ENCODE peak calls at places on chromosomes 3 and 15, in nine cellular contexts. W, G, Y, A, F, P, C, T and N are unnamed samples.

GRCh38 chr3:8953336-8953735 is 9.9 kb downstream of the RAD18 start:
- DNase-seq in W (no peak), G (no peak), Y (no peak), A (no peak), F (no peak), P (no peak), C (no peak), T (no peak), N (no peak)

GRCh38 chr15:66946578-66947164 is 118.7 kb upstream of the SMAD3 start:
- DNase-seq in W (peak), G (peak), Y (peak), A (peak), F (peak), P (peak), C (peak), T (peak), N (peak)

GRCh38 chr15:86082619-86083377 is 3.1 kb downstream of the AGBL1 start:
- DNase-seq in W (no peak), G (no peak), Y (no peak), A (no peak), F (no peak), P (no peak), C (no peak), T (no peak), N (no peak)

GRCh38 chr3:45153658-45154437 is 7.7 kb upstream of the CDCP1 start:
- DNase-seq in W (peak), G (no peak), Y (no peak), A (no peak), F (no peak), P (no peak), C (peak), T (no peak), N (peak)

GRCh38 chr3:175342196-175342595 is 483.1 kb downstream of the NAALADL2 start:
- DNase-seq in W (no peak), G (no peak), Y (no peak), A (no peak), F (no peak), P (no peak), C (peak), T (no peak), N (peak)

GRCh38 chr3:160704006-160704405 is 27.0 kb downstream of the ARL14 start:
- DNase-seq in W (no peak), G (peak), Y (no peak), A (no peak), F (no peak), P (no peak), C (no peak), T (no peak), N (peak)

GRCh38 chr15:67164811-67165652 is 89.4 kb downstream of the AAGAB start:
- DNase-seq in W (no peak), G (peak), Y (peak), A (no peak), F (no peak), P (no peak), C (peak), T (no peak), N (peak)

GRCh38 chr15:51103330-51103729 is 8.6 kb upstream of the TNFAIP8L3 start:
- DNase-seq in W (no peak), G (peak), Y (no peak), A (no peak), F (no peak), P (no peak), C (peak), T (no peak), N (no peak)

GRCh38 chr15:92663250-92663951 is 7.8 kb upstream of the FAM174B start:
- DNase-seq in W (no peak), G (no peak), Y (no peak), A (no peak), F (no peak), P (peak), C (no peak), T (no peak), N (no peak)

GRCh38 chr3:53821631-53822068 is 24.6 kb downstream of the CHDH start:
- DNase-seq in W (peak), G (no peak), Y (no peak), A (no peak), F (peak), P (no peak), C (no peak), T (no peak), N (no peak)

GRCh38 chr3:194572944-194573491 is 60.2 kb downstream of the TMEM44 start:
- DNase-seq in W (no peak), G (no peak), Y (no peak), A (no peak), F (no peak), P (no peak), C (peak), T (no peak), N (no peak)

GRCh38 chr15:47756872-47757271 is 39.6 kb downstream of the SEMA6D start:
- DNase-seq in W (no peak), G (peak), Y (no peak), A (peak), F (no peak), P (no peak), C (peak), T (peak), N (peak)

GRCh38 chr3:71109241-71109976 is 474.1 kb downstream of the FOXP1 start:
- DNase-seq in W (no peak), G (peak), Y (no peak), A (no peak), F (no peak), P (no peak), C (peak), T (no peak), N (peak)

GRCh38 chr3:195045481-195045880 is 225.5 kb downstream of the XXYLT1 start:
- DNase-seq in W (peak), G (no peak), Y (no peak), A (no peak), F (peak), P (no peak), C (no peak), T (no peak), N (no peak)

GRCh38 chr15:74259324-74259712 is 23.2 kb downstream of the CCDC33 start:
- DNase-seq in W (no peak), G (no peak), Y (no peak), A (no peak), F (no peak), P (no peak), C (no peak), T (no peak), N (no peak)

GRCh38 chr15:63915888-63916731 is 82.4 kb upstream of the HERC1 start:
- DNase-seq in W (no peak), G (peak), Y (no peak), A (no peak), F (no peak), P (no peak), C (peak), T (no peak), N (no peak)

GRCh38 chr15:63912061-63912615 is 78.4 kb upstream of the HERC1 start:
- DNase-seq in W (no peak), G (no peak), Y (no peak), A (no peak), F (no peak), P (no peak), C (no peak), T (no peak), N (no peak)

GRCh38 chr15:63911160-63911559 is 77.4 kb upstream of the HERC1 start:
- DNase-seq in W (no peak), G (no peak), Y (no peak), A (no peak), F (no peak), P (no peak), C (no peak), T (no peak), N (no peak)

GRCh38 chr15:63915209-63915887 is 81.6 kb upstream of the HERC1 start:
- DNase-seq in W (no peak), G (no peak), Y (no peak), A (no peak), F (no peak), P (peak), C (no peak), T (no peak), N (no peak)

DNA sequence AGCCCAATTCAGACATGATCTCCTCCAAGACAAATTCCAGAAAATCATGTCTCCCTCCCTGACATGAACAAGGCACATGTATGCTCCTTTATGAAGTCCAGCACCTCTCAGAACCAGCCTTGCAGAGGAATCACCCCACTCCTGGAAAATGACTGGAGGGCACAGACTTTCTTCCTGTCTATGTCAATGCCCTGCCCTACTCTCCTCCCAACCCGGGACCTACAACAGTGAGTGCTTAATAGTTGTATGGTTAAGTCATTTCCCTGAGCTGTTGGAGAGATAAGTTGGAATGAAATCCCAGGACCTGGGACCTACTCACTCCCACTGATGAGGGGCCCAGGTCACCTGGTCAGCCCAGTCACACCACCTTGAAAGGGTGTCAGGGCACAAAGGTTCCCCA is 80.0 kb upstream of the HERC1 start:
- DNase-seq in W (no peak), G (no peak), Y (no peak), A (no peak), F (no peak), P (no peak), C (no peak), T (no peak), N (no peak)
- TF ChIP-seq CTCF in W (no peak), G (no peak), Y (no peak), A (no peak), F (no peak), P (no peak), C (no peak), T (no peak), N (no peak)

DNA sequence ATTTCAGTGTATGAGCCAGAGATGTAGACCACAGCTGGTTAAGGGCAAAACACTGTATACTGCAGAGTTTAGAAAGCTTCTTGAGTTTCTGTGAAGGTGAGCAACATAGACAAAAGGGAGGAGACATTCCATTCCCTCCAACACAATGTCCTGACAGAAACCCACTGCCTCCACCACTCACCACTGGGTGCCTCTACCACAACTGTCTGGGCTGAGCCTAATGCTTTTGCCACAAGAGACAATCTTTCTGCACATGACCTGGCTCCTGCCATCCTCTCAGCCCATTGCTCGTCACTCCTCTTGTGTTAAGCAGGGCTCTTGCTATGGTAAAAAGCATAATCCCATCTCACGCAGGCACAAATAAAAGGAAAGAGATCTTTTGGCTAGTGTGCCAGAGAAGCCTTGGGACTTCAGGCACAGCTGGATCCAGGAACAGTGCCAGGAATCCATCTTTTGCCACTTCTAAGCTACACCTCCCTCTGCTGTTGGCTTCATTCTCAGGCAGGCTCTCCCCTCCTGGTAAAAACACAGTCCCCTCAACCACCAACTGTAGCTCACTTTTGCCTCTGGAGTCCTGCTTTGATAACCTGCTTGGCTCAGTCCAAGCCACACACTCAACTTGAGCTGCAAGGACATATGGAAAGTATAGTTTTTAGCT is 140.6 kb upstream of the PRR20G start:
- DNase-seq in W (peak), G (no peak), Y (no peak), A (no peak), F (peak), P (no peak), C (peak), T (no peak), N (no peak)
- TF ChIP-seq CTCF in W (no peak), G (no peak), Y (no peak), A (no peak), F (no peak), P (no peak), C (no peak), T (no peak), N (no peak)

GRCh38 chr3:99697250-99697649 is 58.9 kb downstream of the COL8A1 start:
- DNase-seq in W (no peak), G (no peak), Y (no peak), A (no peak), F (no peak), P (no peak), C (no peak), T (no peak), N (no peak)

GRCh38 chr3:99702953-99703352 is 64.6 kb downstream of the COL8A1 start:
- DNase-seq in W (no peak), G (no peak), Y (no peak), A (no peak), F (no peak), P (no peak), C (no peak), T (no peak), N (peak)

GRCh38 chr3:99699841-99700240 is 61.4 kb downstream of the COL8A1 start:
- DNase-seq in W (no peak), G (peak), Y (no peak), A (no peak), F (no peak), P (no peak), C (peak), T (no peak), N (peak)

GRCh38 chr3:99703535-99703934 is 65.1 kb downstream of the COL8A1 start:
- DNase-seq in W (no peak), G (no peak), Y (no peak), A (no peak), F (no peak), P (no peak), C (no peak), T (no peak), N (no peak)

DNA sequence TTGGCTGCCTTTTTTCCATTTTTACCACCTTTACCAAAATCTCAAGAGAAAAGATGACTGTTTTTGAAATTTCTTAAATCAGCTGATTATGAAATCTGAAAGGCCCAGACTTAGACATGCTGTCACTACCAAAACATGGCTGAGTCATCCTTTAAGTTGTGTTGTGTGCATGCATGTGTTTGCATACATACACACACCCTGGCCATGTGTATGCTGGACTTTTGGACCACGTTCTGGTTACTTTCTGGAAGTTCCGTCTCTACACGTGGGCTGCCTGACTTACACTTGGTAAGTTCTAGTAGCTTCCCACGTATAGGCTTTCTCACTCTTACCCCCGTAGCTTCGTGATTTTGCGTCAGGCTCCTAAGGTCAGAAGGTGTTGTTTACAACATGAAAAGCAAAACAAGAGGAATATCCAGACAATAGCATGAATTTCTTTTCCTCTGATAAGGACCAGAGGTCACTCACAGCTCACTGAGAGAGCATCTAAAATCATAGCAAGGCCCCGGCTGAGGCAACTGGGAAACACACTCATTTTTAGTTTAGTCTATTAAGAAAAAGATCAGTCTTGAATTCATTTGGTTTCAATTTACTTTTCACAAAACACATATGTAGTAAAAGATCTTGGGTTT is 62.4 kb downstream of the COL8A1 start:
- DNase-seq in W (no peak), G (peak), Y (no peak), A (no peak), F (no peak), P (no peak), C (peak), T (no peak), N (peak)
- TF ChIP-seq CTCF in W (no peak), G (no peak), Y (no peak), A (no peak), F (no peak), P (no peak), C (no peak), T (no peak), N (no peak)

GRCh38 chr15:60079210-60079609 is 75.1 kb downstream of the FOXB1 start:
- DNase-seq in W (no peak), G (no peak), Y (no peak), A (no peak), F (no peak), P (no peak), C (peak), T (no peak), N (no peak)
- TF ChIP-seq CTCF in W (no peak), G (peak), Y (no peak), A (peak), F (peak), P (no peak), C (peak), T (no peak), N (peak)

DNA sequence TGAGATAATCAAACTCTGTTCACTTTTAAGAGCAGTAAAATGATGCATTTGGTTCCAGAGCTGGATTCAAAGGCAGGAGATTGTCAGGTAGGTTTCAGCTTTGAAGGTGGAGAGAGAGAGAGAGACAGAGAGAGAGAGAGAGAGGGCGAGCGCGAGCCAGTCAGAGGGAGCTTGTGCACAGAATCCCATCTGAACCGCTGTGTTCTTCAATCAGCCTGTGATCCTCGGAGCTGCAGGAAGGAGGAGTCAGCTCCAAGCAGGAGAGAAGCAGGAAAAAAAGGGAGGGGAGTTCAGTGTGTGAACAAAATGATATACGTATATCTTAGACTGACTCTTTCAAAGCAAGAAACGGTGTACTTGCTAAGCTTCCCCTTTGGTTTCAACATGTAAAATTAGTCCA is at the start of gene GPR149:
- DNase-seq in W (no peak), G (no peak), Y (no peak), A (no peak), F (no peak), P (no peak), C (no peak), T (no peak), N (no peak)
- TF ChIP-seq CTCF in W (no peak), G (no peak), Y (no peak), A (no peak), F (no peak), P (no peak), C (no peak), T (no peak), N (no peak)

GRCh38 chr15:61871926-61872522 is 188.2 kb downstream of the VPS13C start:
- DNase-seq in W (no peak), G (peak), Y (no peak), A (no peak), F (no peak), P (peak), C (peak), T (no peak), N (no peak)
- TF ChIP-seq CTCF in W (no peak), G (peak), Y (peak), A (peak), F (no peak), P (peak), C (peak), T (peak), N (peak)

GRCh38 chr3:122875547-122876127 is 80.8 kb downstream of the SLC49A4 start:
- DNase-seq in W (no peak), G (no peak), Y (no peak), A (no peak), F (no peak), P (no peak), C (no peak), T (no peak), N (no peak)
- TF ChIP-seq CTCF in W (no peak), G (no peak), Y (no peak), A (no peak), F (no peak), P (no peak), C (no peak), T (no peak), N (no peak)

GRCh38 chr3:47421741-47422649 is 41.2 kb downstream of the PTPN23 start:
- DNase-seq in W (no peak), G (no peak), Y (no peak), A (no peak), F (no peak), P (peak), C (peak), T (peak), N (no peak)

GRCh38 chr3:47423548-47424145 is 42.8 kb downstream of the PTPN23 start:
- DNase-seq in W (no peak), G (no peak), Y (no peak), A (no peak), F (no peak), P (no peak), C (no peak), T (no peak), N (no peak)

GRCh38 chr3:47424434-47425382 is 43.9 kb downstream of the PTPN23 start:
- DNase-seq in W (no peak), G (no peak), Y (no peak), A (no peak), F (no peak), P (no peak), C (no peak), T (no peak), N (no peak)

GRCh38 chr3:47420511-47421484 is 40.0 kb downstream of the PTPN23 start:
- DNase-seq in W (peak), G (peak), Y (peak), A (peak), F (peak), P (peak), C (peak), T (peak), N (peak)

GRCh38 chr3:47422743-47423142 is 41.9 kb downstream of the PTPN23 start:
- DNase-seq in W (no peak), G (no peak), Y (no peak), A (no peak), F (no peak), P (no peak), C (no peak), T (no peak), N (no peak)
- TF ChIP-seq CTCF in W (no peak), G (no peak), Y (no peak), A (no peak), F (no peak), P (no peak), C (no peak), T (no peak), N (no peak)

DNA sequence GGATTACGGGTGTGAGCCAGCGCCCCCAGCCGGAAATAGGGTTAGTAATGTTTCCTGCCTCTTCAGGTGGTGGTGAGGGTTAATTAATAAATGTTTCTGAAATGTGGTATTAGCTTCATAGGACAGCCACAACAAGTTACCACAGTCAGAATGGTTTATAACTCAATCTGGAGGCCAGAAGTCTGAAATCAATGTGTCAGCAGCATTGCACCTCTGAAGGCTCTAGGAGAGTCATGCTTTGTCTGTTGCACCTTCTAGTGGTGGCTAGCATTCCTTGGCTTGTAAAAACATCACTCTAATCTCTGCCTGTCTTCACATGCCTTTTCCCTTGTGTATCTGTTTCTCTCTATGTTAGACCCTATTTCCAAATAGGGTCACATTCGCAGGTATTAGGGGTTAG is 7.8 kb upstream of the RPSA start:
- DNase-seq in W (no peak), G (no peak), Y (no peak), A (no peak), F (no peak), P (no peak), C (no peak), T (no peak), N (no peak)
- TF ChIP-seq CTCF in W (no peak), G (no peak), Y (no peak), A (no peak), F (no peak), P (no peak), C (no peak), T (no peak), N (no peak)